ENCODE peak calls at places on chromosomes 6 and 20, in ten cellular contexts. Q is adipocyte; J is HepG2; E is left ventricle myocardium inferior; L is ovary; K is neural progenitor cell; B is heart right ventricle; N is AG04450; P is CD8-positive, alpha-beta T cell; T is hepatocyte. X is an unnamed sample. For H3K9me3, the result is how much of the 10 kb centered on the place peaks cover.

GRCh38 chr20:37394543-37395410 is 48.8 kb downstream of the SRC start:
- DNase-seq in Q (no peak), J (no peak), E (no peak), L (no peak), K (peak), B (no peak), N (no peak), P (no peak), T (no peak), X (no peak)

GRCh38 chr20:37345339-37346231 is at the start of gene SRC:
- DNase-seq in Q (peak), J (peak), E (peak), L (peak), K (peak), B (peak), N (peak), P (peak), T (peak), X (peak)

GRCh38 chr20:39044501-39044900 is 82.4 kb downstream of the DHX35 start:
- DNase-seq in Q (no peak), J (no peak), E (no peak), L (no peak), K (no peak), B (no peak), N (no peak), P (no peak), T (no peak), X (no peak)

GRCh38 chr6:34496103-34496685 is 30.3 kb downstream of the PACSIN1 start:
- DNase-seq in Q (no peak), J (no peak), E (no peak), L (no peak), K (no peak), B (no peak), N (no peak), P (no peak), T (no peak), X (no peak)

GRCh38 chr20:37295001-37295400 is 5.5 kb downstream of the MANBAL start:
- DNase-seq in Q (peak), J (no peak), E (no peak), L (no peak), K (no peak), B (no peak), N (peak), P (no peak), T (peak), X (no peak)

GRCh38 chr20:52601295-52601971 is 370.7 kb upstream of the TSHZ2 start:
- DNase-seq in Q (no peak), J (no peak), E (no peak), L (no peak), K (no peak), B (no peak), N (no peak), P (no peak), T (no peak), X (no peak)

GRCh38 chr6:168374541-168375071 is 55.0 kb upstream of the DACT2 start:
- DNase-seq in Q (no peak), J (no peak), E (no peak), L (no peak), K (no peak), B (no peak), N (no peak), P (no peak), T (no peak), X (no peak)

GRCh38 chr6:23499549-23499948 is 626.5 kb upstream of the NRSN1 start:
- DNase-seq in Q (no peak), J (no peak), E (no peak), L (no peak), K (no peak), B (no peak), N (no peak), P (no peak), T (no peak), X (no peak)

GRCh38 chr20:31587545-31588389 is 17.3 kb upstream of the ID1 start:
- DNase-seq in Q (peak), J (no peak), E (peak), L (no peak), K (peak), B (peak), N (no peak), P (no peak), T (peak), X (no peak)

GRCh38 chr6:30935018-30935417 is 3.0 kb upstream of the SFTA2 start:
- DNase-seq in Q (peak), J (no peak), E (no peak), L (no peak), K (no peak), B (no peak), N (no peak), P (no peak), T (peak), X (no peak)

GRCh38 chr6:157271441-157271840 is 51.9 kb downstream of the TMEM242 start:
- DNase-seq in Q (no peak), J (no peak), E (no peak), L (no peak), K (no peak), B (no peak), N (no peak), P (no peak), T (no peak), X (no peak)

GRCh38 chr20:18853946-18854646 is 40.5 kb downstream of the SCP2D1 start:
- DNase-seq in Q (peak), J (no peak), E (no peak), L (no peak), K (no peak), B (no peak), N (no peak), P (no peak), T (no peak), X (no peak)

GRCh38 chr20:18853216-18853615 is 39.6 kb downstream of the SCP2D1 start:
- DNase-seq in Q (no peak), J (no peak), E (no peak), L (no peak), K (no peak), B (no peak), N (no peak), P (no peak), T (no peak), X (no peak)

GRCh38 chr20:18857640-18858039 is 44.1 kb downstream of the SCP2D1 start:
- DNase-seq in Q (peak), J (no peak), E (no peak), L (no peak), K (no peak), B (no peak), N (no peak), P (no peak), T (no peak), X (no peak)

GRCh38 chr20:18852318-18852717 is 38.7 kb downstream of the SCP2D1 start:
- DNase-seq in Q (no peak), J (no peak), E (no peak), L (no peak), K (no peak), B (no peak), N (no peak), P (no peak), T (no peak), X (no peak)

GRCh38 chr20:18856873-18857272 is 43.3 kb downstream of the SCP2D1 start:
- DNase-seq in Q (no peak), J (no peak), E (no peak), L (no peak), K (peak), B (no peak), N (no peak), P (no peak), T (no peak), X (no peak)
- H3K9me3 ChIP-seq in Q (under half), J (under half), E (under half), L (under half), K (under half), B (under half), N (under half), P (under half), T (under half), X (under half)

GRCh38 chr6:20915626-20916025 is 381.4 kb downstream of the CDKAL1 start:
- DNase-seq in Q (no peak), J (no peak), E (no peak), L (no peak), K (no peak), B (no peak), N (no peak), P (no peak), T (no peak), X (no peak)
- H3K9me3 ChIP-seq in Q (under half), J (under half), E (under half), L (under half), K (under half), B (under half), N (under half), P (under half), T (under half), X (under half)

DNA sequence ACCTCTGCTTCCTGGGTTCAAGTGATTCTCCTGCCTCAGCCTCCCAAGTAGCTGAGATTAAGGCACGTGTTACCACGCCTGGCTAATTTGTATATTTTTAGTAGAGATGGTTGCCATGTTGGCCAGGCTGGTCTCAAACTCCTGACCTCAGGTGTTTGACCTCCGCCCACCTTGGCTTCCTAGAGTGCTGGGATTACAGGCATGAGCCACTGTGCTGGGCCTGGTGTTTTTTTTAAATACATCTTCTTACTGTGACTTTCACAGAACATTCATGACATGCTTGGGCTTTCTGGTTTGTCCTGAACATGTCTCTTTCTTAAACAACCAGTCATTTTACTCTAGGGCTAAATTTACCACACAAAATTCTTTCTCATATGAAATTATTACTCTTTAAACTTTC is 34.7 kb upstream of the FAM8A1 start:
- DNase-seq in Q (no peak), J (no peak), E (no peak), L (no peak), K (peak), B (no peak), N (no peak), P (no peak), T (no peak), X (no peak)
- H3K9me3 ChIP-seq in Q (under half), J (under half), E (under half), L (under half), K (under half), B (under half), N (under half), P (under half), T (under half), X (under half)

GRCh38 chr20:7993238-7993637 is 26.3 kb downstream of the TMX4 start:
- DNase-seq in Q (no peak), J (no peak), E (no peak), L (no peak), K (no peak), B (no peak), N (no peak), P (no peak), T (no peak), X (no peak)

GRCh38 chr20:7989379-7989778 is 30.2 kb downstream of the TMX4 start:
- DNase-seq in Q (no peak), J (no peak), E (no peak), L (no peak), K (no peak), B (no peak), N (no peak), P (no peak), T (no peak), X (no peak)

GRCh38 chr20:7996898-7997297 is 22.7 kb downstream of the TMX4 start:
- DNase-seq in Q (no peak), J (no peak), E (no peak), L (no peak), K (no peak), B (no peak), N (no peak), P (no peak), T (no peak), X (no peak)

GRCh38 chr20:7994809-7995208 is 24.8 kb downstream of the TMX4 start:
- DNase-seq in Q (no peak), J (no peak), E (no peak), L (no peak), K (no peak), B (no peak), N (no peak), P (no peak), T (no peak), X (no peak)

GRCh38 chr20:7993703-7994102 is 25.9 kb downstream of the TMX4 start:
- DNase-seq in Q (no peak), J (no peak), E (no peak), L (no peak), K (no peak), B (no peak), N (no peak), P (no peak), T (no peak), X (no peak)
- H3K9me3 ChIP-seq in Q (under half), J (under half), E (under half), L (under half), K (under half), B (under half), N (under half), P (under half), T (under half), X (under half)